ENCODE peak calls at places on chromosome 20, in six cellular contexts. J is heart left ventricle, X is transverse colon, P is uterus, N is A549, E is prostate gland. Y is an unnamed sample.

GRCh38 chr20:32535316-32535952 is 49.7 kb downstream of the NOL4L start:
- DNase-seq in J (peak), X (no peak), P (no peak), N (no peak), E (no peak), Y (no peak)

GRCh38 chr20:10453241-10453640 is 18.1 kb downstream of the SLX4IP start:
- DNase-seq in J (no peak), X (peak), P (no peak), N (no peak), E (no peak), Y (no peak)

GRCh38 chr20:37290158-37290810 is 829 bp downstream of the MANBAL start:
- DNase-seq in J (no peak), X (no peak), P (no peak), N (no peak), E (no peak), Y (peak)

GRCh38 chr20:8094415-8094818 is 37.6 kb upstream of the PLCB1 start:
- DNase-seq in J (peak), X (peak), P (peak), N (no peak), E (peak), Y (peak)

GRCh38 chr20:266604-267562 is 9.4 kb downstream of the DEFB132 start:
- DNase-seq in J (peak), X (peak), P (peak), N (peak), E (peak), Y (peak)

GRCh38 chr20:57198359-57199072 is 67.9 kb downstream of the BMP7 start:
- DNase-seq in J (no peak), X (no peak), P (no peak), N (no peak), E (no peak), Y (no peak)

GRCh38 chr20:48752963-48753362 is 74.8 kb downstream of the PREX1 start:
- DNase-seq in J (no peak), X (no peak), P (no peak), N (no peak), E (no peak), Y (no peak)

GRCh38 chr20:21515300-21516179 is 1.7 kb upstream of the NKX2-2 start:
- DNase-seq in J (no peak), X (no peak), P (no peak), N (no peak), E (no peak), Y (no peak)

GRCh38 chr20:8117636-8118413 is 14.2 kb upstream of the PLCB1 start:
- DNase-seq in J (no peak), X (no peak), P (no peak), N (no peak), E (no peak), Y (no peak)

GRCh38 chr20:50304501-50304856 is 113.8 kb downstream of the CEBPB start:
- DNase-seq in J (peak), X (peak), P (peak), N (no peak), E (no peak), Y (peak)

GRCh38 chr20:29301624-29302259 is 1955.7 kb upstream of the DEFB115 start:
- DNase-seq in J (no peak), X (no peak), P (no peak), N (no peak), E (no peak), Y (no peak)

GRCh38 chr20:13348301-13349239 is 127.5 kb downstream of the ISM1 start:
- DNase-seq in J (no peak), X (no peak), P (no peak), N (no peak), E (no peak), Y (no peak)

GRCh38 chr20:2880650-2881049 is 7.4 kb downstream of the PTPRA start:
- DNase-seq in J (no peak), X (no peak), P (no peak), N (no peak), E (no peak), Y (no peak)

GRCh38 chr20:52204136-52204535 is 12.6 kb upstream of the ZFP64 start:
- DNase-seq in J (no peak), X (no peak), P (no peak), N (no peak), E (no peak), Y (no peak)

GRCh38 chr20:5168582-5169396 is 42.0 kb downstream of the CDS2 start:
- DNase-seq in J (peak), X (no peak), P (peak), N (no peak), E (no peak), Y (no peak)

GRCh38 chr20:884983-885952 is 30.9 kb downstream of the ANGPT4 start:
- DNase-seq in J (peak), X (no peak), P (no peak), N (no peak), E (peak), Y (peak)

GRCh38 chr20:9555781-9556180 is 41.4 kb downstream of the LAMP5 start:
- DNase-seq in J (no peak), X (no peak), P (no peak), N (no peak), E (no peak), Y (no peak)

GRCh38 chr20:18611492-18611891 is 23.6 kb downstream of the DTD1 start:
- DNase-seq in J (no peak), X (no peak), P (no peak), N (no peak), E (no peak), Y (no peak)

GRCh38 chr20:45189067-45189611 is 14.4 kb downstream of the PI3 start:
- DNase-seq in J (no peak), X (no peak), P (no peak), N (no peak), E (no peak), Y (no peak)

GRCh38 chr20:45183084-45183483 is 8.4 kb downstream of the PI3 start:
- DNase-seq in J (no peak), X (no peak), P (no peak), N (no peak), E (no peak), Y (no peak)

GRCh38 chr20:45189861-45190260 is 15.2 kb downstream of the PI3 start:
- DNase-seq in J (no peak), X (no peak), P (no peak), N (no peak), E (no peak), Y (no peak)

GRCh38 chr20:45191926-45192325 is 14.9 kb upstream of the SEMG1 start:
- DNase-seq in J (no peak), X (no peak), P (no peak), N (no peak), E (no peak), Y (no peak)

DNA sequence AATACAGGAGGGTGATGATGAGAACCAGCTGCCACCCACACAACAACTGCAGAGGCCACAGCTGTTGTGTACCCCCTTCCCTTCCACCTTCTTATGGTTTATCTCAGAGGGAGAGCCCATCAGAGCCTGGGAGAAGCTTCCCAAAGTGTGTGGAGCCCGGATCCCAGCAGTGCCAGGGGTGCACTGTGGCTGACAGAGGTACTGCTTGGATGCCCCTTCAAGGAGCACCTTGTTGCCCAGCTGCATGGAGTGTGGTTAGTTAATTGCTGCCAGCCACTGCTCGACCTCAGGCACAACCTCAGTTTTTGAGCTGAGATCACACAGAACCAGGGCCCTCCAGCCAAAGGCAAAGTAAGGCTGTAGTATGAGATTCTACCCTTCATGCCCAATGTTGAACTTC is 13.0 kb downstream of the PI3 start:
- DNase-seq in J (no peak), X (no peak), P (no peak), N (no peak), E (no peak), Y (no peak)
- TF ChIP-seq CTCF in J (no peak), X (no peak), P (no peak), N (no peak), E (no peak), Y (no peak)

GRCh38 chr20:19998990-19999705 is 18.0 kb upstream of the NAA20 start:
- DNase-seq in J (no peak), X (no peak), P (no peak), N (no peak), E (no peak), Y (no peak)
- H3K27ac ChIP-seq in J (no peak), X (no peak), P (no peak), N (no peak), E (peak), Y (no peak)

DNA sequence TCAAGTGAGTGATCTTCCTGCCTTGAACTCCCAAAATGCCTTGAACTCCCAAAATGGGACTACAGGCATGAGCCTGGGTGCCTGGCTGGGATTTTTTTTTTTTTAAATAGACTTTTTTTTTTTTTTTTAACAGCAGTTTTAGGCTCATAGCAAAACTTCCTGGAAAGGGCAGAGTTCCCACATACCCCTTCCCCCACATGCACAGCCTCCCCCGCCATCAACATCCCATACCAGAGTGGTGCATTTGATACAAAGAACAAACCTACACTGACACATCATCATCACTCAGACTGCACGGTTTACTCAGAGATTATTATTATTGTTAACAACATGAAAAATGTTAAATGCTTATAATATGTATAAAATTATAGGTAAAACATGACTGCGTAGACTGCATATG is 26.0 kb downstream of the UQCC1 start:
- DNase-seq in J (no peak), X (no peak), P (no peak), N (no peak), E (no peak), Y (no peak)
- TF ChIP-seq POLR2A in J (no peak), X (no peak), P (no peak), N (no peak), E (no peak), Y (no peak)

DNA sequence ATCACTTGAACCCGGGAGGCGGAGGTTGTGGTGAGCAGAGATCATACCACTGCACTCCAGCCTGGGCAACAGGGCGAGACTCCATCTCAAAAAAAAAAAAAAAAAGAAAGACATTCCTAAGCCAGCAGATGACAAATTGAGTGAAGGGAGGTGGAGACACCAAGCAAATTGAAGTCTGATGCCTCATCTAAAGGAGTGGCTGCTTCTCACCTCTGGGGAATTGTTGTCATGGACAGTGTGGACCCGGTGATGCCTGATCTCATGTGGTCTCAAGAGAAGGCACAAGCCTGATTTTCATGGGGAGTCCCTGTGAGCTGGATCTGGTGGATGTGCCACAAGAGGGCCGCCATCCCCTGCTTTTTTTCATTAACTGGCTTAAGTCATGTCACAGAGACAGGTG is 272.0 kb downstream of the ZNF217 start:
- DNase-seq in J (no peak), X (no peak), P (no peak), N (no peak), E (no peak), Y (no peak)
- TF ChIP-seq CTCF in J (no peak), X (no peak), P (no peak), N (no peak), E (no peak), Y (no peak)

GRCh38 chr20:64076061-64076997 is 3.0 kb downstream of the RGS19 start:
- DNase-seq in J (no peak), X (no peak), P (no peak), N (no peak), E (no peak), Y (no peak)

GRCh38 chr20:64077541-64077875 is 1.8 kb downstream of the RGS19 start:
- DNase-seq in J (no peak), X (no peak), P (no peak), N (no peak), E (no peak), Y (no peak)

GRCh38 chr20:64075556-64075955 is 3.8 kb downstream of the RGS19 start:
- DNase-seq in J (no peak), X (no peak), P (no peak), N (no peak), E (no peak), Y (no peak)

GRCh38 chr20:64077876-64078551 is 1.3 kb downstream of the RGS19 start:
- DNase-seq in J (no peak), X (peak), P (no peak), N (no peak), E (no peak), Y (no peak)

GRCh38 chr20:64077094-64077493 is 2.2 kb downstream of the RGS19 start:
- DNase-seq in J (no peak), X (peak), P (no peak), N (no peak), E (no peak), Y (no peak)
- H3K27ac ChIP-seq in J (no peak), X (peak), P (no peak), N (no peak), E (no peak), Y (no peak)